ENCODE peak calls at places on chromosomes 3 and 15, in eight cellular contexts. Z, X, F, D, A, N, Q and I are unnamed samples.
A peak's percentile ranks its signal among the peaks of the same experiment; 100 is the strongest.

GRCh38 chr3:169923189-169923588 is 11.8 kb downstream of the SAMD7 start:
- DNase-seq in Z (no peak), X (peak; percentile 70), F (peak; percentile 16), D (no peak), A (no peak), N (no peak), Q (peak; percentile 8), I (no peak)

GRCh38 chr15:91865903-91866302 is 12.4 kb downstream of the SLCO3A1 start:
- DNase-seq in Z (peak; percentile 70), X (no peak), F (no peak), D (no peak), A (no peak), N (no peak), Q (peak; percentile 24), I (no peak)

GRCh38 chr3:69384379-69384778 is 1.5 kb downstream of the FRMD4B start:
- DNase-seq in Z (no peak), X (no peak), F (no peak), D (no peak), A (no peak), N (no peak), Q (no peak), I (no peak)

GRCh38 chr3:102299125-102299877 is 135.5 kb upstream of the ZPLD1 start:
- DNase-seq in Z (peak; percentile 93), X (no peak), F (no peak), D (no peak), A (no peak), N (peak; percentile 97), Q (no peak), I (no peak)

GRCh38 chr15:80970018-80970657 is 19.5 kb downstream of the MESD start:
- DNase-seq in Z (peak; percentile 37), X (peak; percentile 33), F (peak; percentile 63), D (no peak), A (no peak), N (peak; percentile 78), Q (peak; percentile 69), I (peak; percentile 74)

GRCh38 chr3:49012441-49013017 is 5.3 kb downstream of the WDR6 start:
- DNase-seq in Z (no peak), X (no peak), F (no peak), D (no peak), A (no peak), N (no peak), Q (no peak), I (no peak)

GRCh38 chr3:60579734-60580133 is 671.5 kb downstream of the FHIT start:
- DNase-seq in Z (peak; percentile 91), X (no peak), F (peak; percentile 15), D (peak; percentile 61), A (peak; percentile 75), N (peak; percentile 82), Q (peak; percentile 85), I (peak; percentile 86)

GRCh38 chr15:36756707-36757106 is 177.3 kb downstream of the CDIN1 start:
- DNase-seq in Z (no peak), X (no peak), F (no peak), D (no peak), A (no peak), N (no peak), Q (no peak), I (no peak)

GRCh38 chr3:170058127-170058526 is 20.3 kb downstream of the GPR160 start:
- DNase-seq in Z (no peak), X (no peak), F (no peak), D (no peak), A (no peak), N (no peak), Q (no peak), I (no peak)

GRCh38 chr3:78860567-78860966 is 907.2 kb downstream of the ROBO1 start:
- DNase-seq in Z (no peak), X (no peak), F (no peak), D (no peak), A (no peak), N (no peak), Q (no peak), I (no peak)

GRCh38 chr15:78937132-78937739 is 7.6 kb downstream of the CTSH start:
- DNase-seq in Z (no peak), X (peak; percentile 64), F (no peak), D (no peak), A (no peak), N (no peak), Q (no peak), I (no peak)

GRCh38 chr15:61715082-61715481 is 345.2 kb downstream of the VPS13C start:
- DNase-seq in Z (peak; percentile 69), X (no peak), F (no peak), D (no peak), A (no peak), N (peak; percentile 26), Q (no peak), I (peak; percentile 69)

GRCh38 chr3:126461450-126462070 is 14.1 kb downstream of the ZXDC start:
- DNase-seq in Z (no peak), X (no peak), F (no peak), D (no peak), A (no peak), N (no peak), Q (no peak), I (no peak)
- TF ChIP-seq CTCF in Z (no peak), X (no peak), F (no peak), D (no peak), A (no peak), N (no peak), Q (no peak), I (no peak)

DNA sequence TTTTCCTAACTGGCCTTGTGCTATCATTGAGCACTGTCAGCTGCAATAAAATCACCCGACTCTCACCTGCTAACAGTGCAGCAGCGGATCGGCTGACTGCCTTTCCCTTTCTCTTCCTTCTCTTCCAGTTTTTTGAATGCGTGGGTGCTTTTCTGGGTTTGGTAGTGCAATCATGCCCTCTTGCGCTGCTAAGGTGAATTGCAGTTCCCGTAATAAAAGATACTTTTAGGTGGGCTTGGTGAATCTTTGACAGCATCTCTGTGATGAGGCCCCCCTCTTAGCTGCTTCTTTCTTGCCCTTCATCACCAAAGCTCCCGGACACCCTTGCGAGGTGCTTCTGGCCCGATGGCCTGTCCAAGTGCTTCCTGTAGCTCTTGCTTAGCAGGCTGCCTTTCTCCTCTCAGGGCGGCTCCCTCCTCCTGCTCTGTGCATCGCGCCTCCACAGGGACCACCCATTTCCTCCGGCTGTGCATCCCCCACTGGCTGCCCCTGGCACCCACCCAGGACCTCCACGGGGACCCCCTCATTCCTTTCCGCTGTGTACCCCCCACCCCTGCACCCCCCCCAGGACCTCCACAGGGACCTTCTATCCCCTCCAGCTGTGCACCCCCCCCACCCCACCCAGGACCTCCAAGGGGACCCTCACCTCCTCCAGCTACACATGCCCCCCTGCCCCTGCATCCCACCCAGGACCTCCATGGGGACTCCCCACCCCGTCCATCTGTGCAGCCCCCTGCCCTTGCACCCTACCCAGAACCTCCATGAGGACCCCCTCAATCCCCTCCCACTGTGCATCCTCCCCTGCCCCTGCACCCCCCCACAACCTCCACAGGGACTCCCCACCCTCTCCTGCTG is 50.8 kb upstream of the RPL32 start:
- DNase-seq in Z (peak; percentile 45), X (no peak), F (peak; percentile 39), D (peak; percentile 32), A (peak; percentile 8), N (peak; percentile 78), Q (peak; percentile 53), I (peak; percentile 57)
- H3K4me3 ChIP-seq in Z (peak overlapping the region; percentile 10), X (peak overlapping the region; percentile 16), F (no peak overlapping the region), D (peak overlapping the region; percentile 44), A (peak overlapping the region; percentile 8), N (peak overlapping the region; percentile 50), Q (peak overlapping the region; percentile 33), I (no peak overlapping the region)

GRCh38 chr15:48955370-48955769 is 8.3 kb downstream of the SHC4 start:
- DNase-seq in Z (no peak), X (no peak), F (no peak), D (no peak), A (no peak), N (no peak), Q (no peak), I (no peak)

GRCh38 chr15:48955967-48956366 is 7.8 kb downstream of the SHC4 start:
- DNase-seq in Z (no peak), X (no peak), F (no peak), D (no peak), A (no peak), N (no peak), Q (no peak), I (no peak)

DNA sequence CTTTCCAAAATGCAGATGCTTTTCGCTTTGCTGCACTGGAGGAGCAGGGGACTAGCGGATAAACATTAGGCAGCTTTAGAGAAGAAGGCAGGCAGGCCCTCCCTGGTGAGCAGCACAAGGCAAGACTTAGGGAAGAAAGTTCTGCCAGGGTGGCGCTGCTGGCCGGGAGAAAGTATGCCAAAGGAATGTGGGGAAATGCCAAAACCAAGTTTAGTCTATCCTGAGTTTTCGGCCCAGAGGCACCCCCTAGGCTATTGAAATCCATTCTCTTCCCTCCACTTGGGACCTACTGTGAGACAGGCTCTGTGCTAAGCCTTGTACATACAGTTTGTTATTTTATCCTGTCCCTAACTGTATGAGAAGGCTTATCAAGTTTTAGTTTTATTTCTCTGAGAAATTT is 9.2 kb downstream of the SHC4 start:
- DNase-seq in Z (no peak), X (no peak), F (no peak), D (no peak), A (no peak), N (peak; percentile 20), Q (peak; percentile 69), I (no peak)
- TF ChIP-seq CTCF in Z (no peak), X (no peak), F (no peak), D (peak; percentile 15), A (peak; percentile 16), N (peak; percentile 17), Q (peak; percentile 26), I (no peak)

GRCh38 chr3:192566706-192567290 is 160.5 kb downstream of the FGF12 start:
- DNase-seq in Z (peak; percentile 50), X (peak; percentile 38), F (peak; percentile 52), D (peak; percentile 73), A (peak; percentile 82), N (peak; percentile 85), Q (peak; percentile 84), I (peak; percentile 86)

GRCh38 chr3:192570757-192571156 is 156.6 kb downstream of the FGF12 start:
- DNase-seq in Z (peak; percentile 5), X (no peak), F (no peak), D (no peak), A (no peak), N (peak; percentile 24), Q (no peak), I (peak; percentile 24)

GRCh38 chr3:192570315-192570714 is 157.0 kb downstream of the FGF12 start:
- DNase-seq in Z (no peak), X (no peak), F (no peak), D (no peak), A (no peak), N (no peak), Q (no peak), I (no peak)

GRCh38 chr3:192573240-192573639 is 154.1 kb downstream of the FGF12 start:
- DNase-seq in Z (no peak), X (no peak), F (no peak), D (no peak), A (no peak), N (no peak), Q (no peak), I (no peak)

DNA sequence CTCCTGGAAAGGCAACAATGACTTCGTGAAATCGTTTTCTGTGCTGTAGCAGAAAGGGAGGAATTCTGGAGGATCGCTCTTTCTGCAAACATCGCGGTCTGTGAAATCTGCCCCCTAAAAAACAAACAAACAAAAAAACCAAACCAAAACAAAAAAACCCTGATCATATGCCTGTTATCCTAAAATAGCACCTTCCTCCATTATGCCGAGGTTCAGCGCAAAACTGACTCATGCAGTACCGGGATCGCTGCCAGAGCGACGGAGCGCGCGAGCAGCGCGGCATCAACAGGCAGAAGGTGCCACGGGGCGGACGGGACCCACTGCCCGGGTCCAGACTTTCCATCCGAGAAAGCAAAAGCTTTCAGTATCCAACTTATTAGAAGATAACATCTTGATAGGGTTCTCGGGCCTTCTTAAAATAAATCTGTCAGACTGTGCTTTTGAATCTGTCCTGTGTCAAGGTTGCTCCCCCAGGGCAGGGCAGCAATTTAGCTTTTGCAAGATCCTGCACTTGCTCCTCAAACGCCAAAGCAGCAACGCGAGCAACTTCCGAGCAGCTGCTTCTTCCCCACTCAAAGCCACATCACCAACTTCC is 156.0 kb downstream of the FGF12 start:
- DNase-seq in Z (peak; percentile 48), X (peak; percentile 80), F (peak; percentile 17), D (peak; percentile 6), A (no peak), N (peak; percentile 70), Q (peak; percentile 40), I (peak; percentile 57)
- H3K4me3 ChIP-seq in Z (peak overlapping the region; percentile 47), X (peak overlapping the region; percentile 53), F (peak overlapping the region; percentile 34), D (peak overlapping the region; percentile 28), A (peak overlapping the region; percentile 31), N (peak overlapping the region; percentile 72), Q (peak overlapping the region; percentile 41), I (peak overlapping the region; percentile 32)